ENCODE peak calls at places on chromosome 11, in five cellular contexts. One of them, this sample, is unnamed.

GRCh38 chr11:131839326-131839725 is 468.9 kb downstream of the NTM start:
- DNase-seq in heart left ventricle: no peak
- DNase-seq in right lobe of liver: no peak
- DNase-seq in K562: no peak
- DNase-seq in lower leg skin: no peak
- DNase-seq in this sample: no peak

GRCh38 chr11:117281869-117282268 is 9.3 kb upstream of the BACE1-AS start:
- DNase-seq in lower leg skin: no peak
- DNase-seq in heart left ventricle: no peak
- DNase-seq in right lobe of liver: no peak
- DNase-seq in K562: no peak
- DNase-seq in this sample: no peak

GRCh38 chr11:117300773-117301172 is 9.6 kb downstream of the BACE1-AS start:
- DNase-seq in heart left ventricle: no peak
- DNase-seq in lower leg skin: no peak
- DNase-seq in right lobe of liver: no peak
- DNase-seq in K562: no peak
- DNase-seq in this sample: no peak

GRCh38 chr11:72787262-72788104 is 6.4 kb downstream of the STARD10 start:
- DNase-seq in heart left ventricle: no peak
- DNase-seq in lower leg skin: no peak
- DNase-seq in K562: peak; percentile 84
- DNase-seq in right lobe of liver: peak; percentile 90
- DNase-seq in this sample: no peak

GRCh38 chr11:68312117-68312779 is at the start of gene LRP5:
- DNase-seq in K562: peak; percentile 95
- DNase-seq in lower leg skin: no peak
- DNase-seq in heart left ventricle: peak; percentile 46
- DNase-seq in right lobe of liver: peak; percentile 55
- DNase-seq in this sample: no peak

GRCh38 chr11:124644426-124645280 is 22.0 kb downstream of the TBRG1 start:
- DNase-seq in heart left ventricle: peak; percentile 45
- DNase-seq in lower leg skin: peak; percentile 41
- DNase-seq in right lobe of liver: peak; percentile 37
- DNase-seq in K562: peak; percentile 66
- DNase-seq in this sample: peak; percentile 25

GRCh38 chr11:33893711-33894401 is 2.0 kb upstream of the LMO2 start:
- DNase-seq in heart left ventricle: no peak
- DNase-seq in K562: no peak
- DNase-seq in right lobe of liver: no peak
- DNase-seq in lower leg skin: no peak
- DNase-seq in this sample: no peak

GRCh38 chr11:119318240-119319135 is 1.6 kb upstream of the MCAM start:
- DNase-seq in K562: no peak
- DNase-seq in right lobe of liver: no peak
- DNase-seq in lower leg skin: no peak
- DNase-seq in heart left ventricle: peak; percentile 57
- DNase-seq in this sample: no peak

GRCh38 chr11:119423459-119424254 is 685 bp upstream of the THY1 start:
- DNase-seq in K562: no peak
- DNase-seq in right lobe of liver: no peak
- DNase-seq in heart left ventricle: no peak
- DNase-seq in lower leg skin: no peak
- DNase-seq in this sample: no peak

GRCh38 chr11:20010106-20010860 is 150.0 kb downstream of the DBX1 start:
- DNase-seq in heart left ventricle: no peak
- DNase-seq in lower leg skin: no peak
- DNase-seq in right lobe of liver: no peak
- DNase-seq in K562: no peak
- DNase-seq in this sample: no peak

GRCh38 chr11:127491589-127491988 is 491.0 kb upstream of the KIRREL3 start:
- DNase-seq in right lobe of liver: no peak
- DNase-seq in lower leg skin: no peak
- DNase-seq in heart left ventricle: no peak
- DNase-seq in K562: no peak
- DNase-seq in this sample: no peak

GRCh38 chr11:114847599-114847998 is 169.3 kb downstream of the NXPE2 start:
- DNase-seq in heart left ventricle: no peak
- DNase-seq in K562: no peak
- DNase-seq in right lobe of liver: no peak
- DNase-seq in lower leg skin: no peak
- DNase-seq in this sample: no peak

GRCh38 chr11:28666632-28667031 is 558.4 kb downstream of the METTL15 start:
- DNase-seq in heart left ventricle: no peak
- DNase-seq in lower leg skin: no peak
- DNase-seq in K562: no peak
- DNase-seq in right lobe of liver: no peak
- DNase-seq in this sample: no peak

GRCh38 chr11:20097319-20098221 is 62.7 kb downstream of the DBX1 start:
- DNase-seq in K562: no peak
- DNase-seq in right lobe of liver: no peak
- DNase-seq in lower leg skin: no peak
- DNase-seq in heart left ventricle: no peak
- DNase-seq in this sample: no peak

GRCh38 chr11:46279393-46280099 is 2.1 kb downstream of the CREB3L1 start:
- DNase-seq in heart left ventricle: peak; percentile 84
- DNase-seq in K562: no peak
- DNase-seq in lower leg skin: no peak
- DNase-seq in right lobe of liver: no peak
- DNase-seq in this sample: no peak

GRCh38 chr11:46278387-46279173 is 1.1 kb downstream of the CREB3L1 start:
- DNase-seq in heart left ventricle: peak; percentile 56
- DNase-seq in lower leg skin: no peak
- DNase-seq in K562: peak; percentile 84
- DNase-seq in right lobe of liver: no peak
- DNase-seq in this sample: no peak

GRCh38 chr11:46277313-46277622 is 194 bp upstream of the CREB3L1 start:
- DNase-seq in heart left ventricle: peak; percentile 59
- DNase-seq in K562: no peak
- DNase-seq in right lobe of liver: no peak
- DNase-seq in lower leg skin: peak; percentile 63
- DNase-seq in this sample: peak; percentile 48

GRCh38 chr11:46275964-46276641 is 1.4 kb upstream of the CREB3L1 start:
- DNase-seq in right lobe of liver: no peak
- DNase-seq in lower leg skin: no peak
- DNase-seq in K562: no peak
- DNase-seq in heart left ventricle: no peak
- DNase-seq in this sample: no peak

DNA sequence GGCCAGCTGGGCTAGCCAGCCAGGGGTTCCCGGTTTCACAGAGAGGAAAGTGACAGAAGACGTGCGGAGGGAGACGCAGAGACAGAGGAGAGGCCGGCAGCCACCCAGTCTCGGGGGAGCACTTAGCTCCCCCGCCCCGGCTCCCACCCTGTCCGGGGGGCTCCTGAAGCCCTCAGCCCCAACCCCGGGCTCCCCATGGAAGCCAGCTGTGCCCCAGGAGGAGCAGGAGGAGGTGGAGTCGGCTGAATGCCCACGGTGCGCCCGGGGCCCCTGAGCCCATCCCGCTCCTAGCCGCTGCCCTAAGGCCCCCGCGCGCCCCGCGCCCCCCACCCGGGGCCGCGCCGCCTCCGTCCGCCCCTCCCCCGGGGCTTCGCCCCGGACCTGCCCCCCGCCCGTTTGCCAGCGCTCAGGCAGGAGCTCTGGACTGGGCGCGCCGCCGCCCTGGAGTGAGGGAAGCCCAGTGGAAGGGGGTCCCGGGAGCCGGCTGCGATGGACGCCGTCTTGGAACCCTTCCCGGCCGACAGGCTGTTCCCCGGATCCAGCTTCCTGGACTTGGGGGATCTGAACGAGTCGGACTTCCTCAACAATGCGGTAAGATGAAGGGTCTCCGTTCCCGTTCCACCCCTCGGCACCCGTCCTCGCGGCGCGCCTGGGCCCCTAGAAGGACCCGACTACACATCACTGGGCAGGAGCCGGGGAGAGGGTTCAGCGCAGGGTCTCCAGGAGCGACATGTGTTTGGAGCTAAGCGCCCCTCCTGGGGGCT is at the start of gene CREB3L1:
- DNase-seq in heart left ventricle: no peak
- DNase-seq in right lobe of liver: no peak
- DNase-seq in lower leg skin: no peak
- DNase-seq in K562: peak; percentile 82
- DNase-seq in this sample: no peak
- TF ChIP-seq POLR2A in heart left ventricle: no peak
- TF ChIP-seq POLR2A in right lobe of liver: no peak
- TF ChIP-seq POLR2A in lower leg skin: no peak
- TF ChIP-seq POLR2A in K562: no peak
- TF ChIP-seq POLR2A in this sample: no peak

DNA sequence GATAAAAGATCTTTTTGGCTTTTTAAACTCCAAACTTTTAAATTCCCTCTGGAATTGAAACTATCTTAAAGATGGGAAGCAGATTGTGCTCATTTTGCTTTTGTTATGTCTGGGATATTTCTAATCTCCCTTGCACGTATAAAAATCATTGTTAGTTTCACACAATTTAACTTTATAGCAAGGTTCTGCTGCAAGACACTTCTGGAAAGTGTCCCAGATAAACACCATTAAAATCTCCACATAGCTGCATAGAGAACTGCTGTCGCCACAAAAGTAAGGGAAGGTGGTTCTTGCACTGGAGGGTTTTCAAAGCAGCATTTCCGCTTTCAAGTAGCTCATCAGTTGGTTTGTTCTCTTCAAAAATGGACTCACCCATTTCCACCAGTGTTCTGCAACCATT is 11.8 kb downstream of the PTS start:
- DNase-seq in K562: no peak
- DNase-seq in lower leg skin: no peak
- DNase-seq in heart left ventricle: no peak
- DNase-seq in right lobe of liver: no peak
- DNase-seq in this sample: no peak
- TF ChIP-seq POLR2A in K562: no peak
- TF ChIP-seq POLR2A in lower leg skin: no peak
- TF ChIP-seq POLR2A in heart left ventricle: no peak
- TF ChIP-seq POLR2A in right lobe of liver: no peak
- TF ChIP-seq POLR2A in this sample: no peak

DNA sequence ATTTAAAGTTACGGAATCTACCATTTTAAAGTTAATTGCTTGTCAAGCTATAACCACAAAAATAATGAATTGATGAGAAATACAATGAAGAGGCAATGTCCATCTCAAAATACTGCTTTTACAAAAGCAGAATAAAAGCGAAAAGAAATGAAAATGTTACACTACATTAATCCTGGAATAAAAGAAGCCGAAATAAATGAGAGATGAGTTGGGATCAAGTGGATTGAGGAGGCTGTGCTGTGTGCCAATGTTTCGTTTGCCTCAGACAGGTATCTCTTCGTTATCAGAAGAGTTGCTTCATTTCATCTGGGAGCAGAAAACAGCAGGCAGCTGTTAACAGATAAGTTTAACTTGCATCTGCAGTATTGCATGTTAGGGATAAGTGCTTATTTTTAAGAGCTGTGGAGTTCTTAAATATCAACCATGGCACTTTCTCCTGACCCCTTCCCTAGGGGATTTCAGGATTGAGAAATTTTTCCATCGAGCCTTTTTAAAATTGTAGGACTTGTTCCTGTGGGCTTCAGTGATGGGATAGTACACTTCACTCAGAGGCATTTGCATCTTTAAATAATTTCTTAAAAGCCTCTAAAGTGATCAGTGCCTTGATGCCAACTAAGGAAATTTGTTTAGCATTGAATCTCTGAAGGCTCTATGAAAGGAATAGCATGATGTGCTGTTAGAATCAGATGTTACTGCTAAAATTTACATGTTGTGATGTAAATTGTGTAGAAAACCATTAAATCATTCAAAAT is 4.2 kb downstream of the MALAT1 start:
- DNase-seq in heart left ventricle: no peak
- DNase-seq in K562: peak; percentile 31
- DNase-seq in lower leg skin: no peak
- DNase-seq in right lobe of liver: no peak
- DNase-seq in this sample: no peak
- TF ChIP-seq POLR2A in heart left ventricle: no peak
- TF ChIP-seq POLR2A in K562: peak; percentile 94
- TF ChIP-seq POLR2A in lower leg skin: no peak
- TF ChIP-seq POLR2A in right lobe of liver: no peak
- TF ChIP-seq POLR2A in this sample: peak; percentile 30

GRCh38 chr11:74460481-74461154 is 6.7 kb downstream of the KCNE3 start:
- DNase-seq in K562: peak; percentile 46
- DNase-seq in right lobe of liver: no peak
- DNase-seq in heart left ventricle: no peak
- DNase-seq in lower leg skin: no peak
- DNase-seq in this sample: no peak
- TF ChIP-seq POLR2A in K562: peak; percentile 51
- TF ChIP-seq POLR2A in right lobe of liver: no peak
- TF ChIP-seq POLR2A in heart left ventricle: no peak
- TF ChIP-seq POLR2A in lower leg skin: no peak
- TF ChIP-seq POLR2A in this sample: no peak

GRCh38 chr11:102552447-102553200 is 22.1 kb upstream of the MMP7 start:
- DNase-seq in K562: no peak
- DNase-seq in lower leg skin: no peak
- DNase-seq in right lobe of liver: no peak
- DNase-seq in heart left ventricle: no peak
- DNase-seq in this sample: no peak
- TF ChIP-seq POLR2A in K562: no peak
- TF ChIP-seq POLR2A in lower leg skin: no peak
- TF ChIP-seq POLR2A in right lobe of liver: no peak
- TF ChIP-seq POLR2A in heart left ventricle: no peak
- TF ChIP-seq POLR2A in this sample: no peak

GRCh38 chr11:93541884-93542752 is 1.1 kb downstream of the SMCO4 start:
- DNase-seq in heart left ventricle: peak; percentile 42
- DNase-seq in K562: peak; percentile 57
- DNase-seq in lower leg skin: no peak
- DNase-seq in right lobe of liver: peak; percentile 60
- DNase-seq in this sample: no peak
- TF ChIP-seq POLR2A in heart left ventricle: no peak
- TF ChIP-seq POLR2A in K562: no peak
- TF ChIP-seq POLR2A in lower leg skin: no peak
- TF ChIP-seq POLR2A in right lobe of liver: peak; percentile 64
- TF ChIP-seq POLR2A in this sample: no peak

GRCh38 chr11:122099345-122100045 is 16.5 kb downstream of the BLID start:
- DNase-seq in K562: no peak
- DNase-seq in right lobe of liver: no peak
- DNase-seq in lower leg skin: no peak
- DNase-seq in heart left ventricle: no peak
- DNase-seq in this sample: no peak

GRCh38 chr11:122101625-122102291 is 14.3 kb downstream of the BLID start:
- DNase-seq in heart left ventricle: peak; percentile 76
- DNase-seq in K562: no peak
- DNase-seq in lower leg skin: peak; percentile 48
- DNase-seq in right lobe of liver: no peak
- DNase-seq in this sample: no peak

GRCh38 chr11:122098223-122098980 is 17.6 kb downstream of the BLID start:
- DNase-seq in right lobe of liver: no peak
- DNase-seq in K562: no peak
- DNase-seq in lower leg skin: no peak
- DNase-seq in heart left ventricle: no peak
- DNase-seq in this sample: no peak

GRCh38 chr11:122102426-122102825 is 13.6 kb downstream of the BLID start:
- DNase-seq in lower leg skin: no peak
- DNase-seq in heart left ventricle: no peak
- DNase-seq in right lobe of liver: no peak
- DNase-seq in K562: no peak
- DNase-seq in this sample: no peak

GRCh38 chr11:122100222-122101080 is 15.6 kb downstream of the BLID start:
- DNase-seq in K562: no peak
- DNase-seq in heart left ventricle: peak; percentile 51
- DNase-seq in lower leg skin: peak; percentile 42
- DNase-seq in right lobe of liver: no peak
- DNase-seq in this sample: no peak
- TF ChIP-seq POLR2A in K562: no peak
- TF ChIP-seq POLR2A in heart left ventricle: no peak
- TF ChIP-seq POLR2A in lower leg skin: no peak
- TF ChIP-seq POLR2A in right lobe of liver: no peak
- TF ChIP-seq POLR2A in this sample: no peak

This sample was measured in breast epithelium.